ENCODE peak calls at places on chromosomes 12 and 14, in nine cellular contexts. P is WTC11, F is AG09309, S is H9, U is breast epithelium, C is uterus, B is HL-60, Q is left ventricle myocardium inferior, D is nephron progenitor cell. Z is an unnamed sample.

GRCh38 chr12:50790081-50790480 is 26.2 kb downstream of the ATF1 start:
- DNase-seq in P (no peak), F (no peak), S (no peak), U (no peak), C (no peak), B (peak), Q (no peak), D (no peak), Z (no peak)

GRCh38 chr14:53519137-53519536 is 366.0 kb upstream of the DDHD1 start:
- DNase-seq in P (no peak), F (no peak), S (no peak), U (no peak), C (no peak), B (no peak), Q (no peak), D (no peak), Z (no peak)

GRCh38 chr14:84228702-84229101 is 1301.2 kb upstream of the FLRT2 start:
- DNase-seq in P (no peak), F (no peak), S (no peak), U (no peak), C (no peak), B (no peak), Q (no peak), D (no peak), Z (no peak)

GRCh38 chr12:127267128-127267527 is 999.8 kb upstream of the TMEM132C start:
- DNase-seq in P (no peak), F (no peak), S (no peak), U (no peak), C (no peak), B (no peak), Q (no peak), D (no peak), Z (no peak)

GRCh38 chr12:96889273-96889933 is 17.7 kb upstream of the NEDD1 start:
- DNase-seq in P (no peak), F (no peak), S (no peak), U (no peak), C (no peak), B (no peak), Q (no peak), D (no peak), Z (no peak)

GRCh38 chr14:21534576-21534975 is 8.4 kb upstream of the SALL2 start:
- DNase-seq in P (peak), F (no peak), S (peak), U (no peak), C (no peak), B (peak), Q (no peak), D (no peak), Z (no peak)

GRCh38 chr12:123102781-123103503 is 47.9 kb downstream of the PITPNM2 start:
- DNase-seq in P (no peak), F (no peak), S (no peak), U (no peak), C (no peak), B (no peak), Q (no peak), D (no peak), Z (no peak)

GRCh38 chr12:56120158-56120846 is 2.2 kb downstream of the ZC3H10 start:
- DNase-seq in P (no peak), F (no peak), S (no peak), U (no peak), C (no peak), B (no peak), Q (no peak), D (no peak), Z (no peak)

GRCh38 chr12:46267618-46268348 is 1.1 kb downstream of the SLC38A1 start:
- DNase-seq in P (no peak), F (no peak), S (no peak), U (no peak), C (peak), B (peak), Q (no peak), D (peak), Z (no peak)

GRCh38 chr12:26282339-26282945 is 87.1 kb downstream of the SSPN start:
- DNase-seq in P (no peak), F (no peak), S (no peak), U (no peak), C (no peak), B (no peak), Q (no peak), D (no peak), Z (no peak)

GRCh38 chr12:79344855-79345840 is 345.6 kb downstream of the PAWR start:
- DNase-seq in P (peak), F (no peak), S (peak), U (no peak), C (no peak), B (peak), Q (no peak), D (peak), Z (no peak)

GRCh38 chr14:85911044-85911443 is 381.1 kb downstream of the FLRT2 start:
- DNase-seq in P (no peak), F (no peak), S (no peak), U (no peak), C (no peak), B (no peak), Q (no peak), D (no peak), Z (no peak)

GRCh38 chr12:31228811-31229792 is 96.8 kb downstream of the SINHCAF start:
- DNase-seq in P (no peak), F (no peak), S (no peak), U (no peak), C (no peak), B (no peak), Q (peak), D (no peak), Z (no peak)

GRCh38 chr14:103770902-103771301 is 55.3 kb downstream of the ZFYVE21 start:
- DNase-seq in P (no peak), F (no peak), S (no peak), U (no peak), C (no peak), B (no peak), Q (no peak), D (no peak), Z (no peak)

GRCh38 chr12:124618291-124618902 is 51.0 kb upstream of the NCOR2 start:
- DNase-seq in P (no peak), F (no peak), S (no peak), U (no peak), C (no peak), B (no peak), Q (no peak), D (no peak), Z (no peak)

GRCh38 chr14:101505216-101505970 is 55.9 kb upstream of the DIO3 start:
- DNase-seq in P (peak), F (no peak), S (peak), U (peak), C (peak), B (no peak), Q (no peak), D (no peak), Z (no peak)

GRCh38 chr12:82425241-82425640 is 66.9 kb downstream of the METTL25 start:
- DNase-seq in P (no peak), F (no peak), S (no peak), U (no peak), C (no peak), B (no peak), Q (no peak), D (no peak), Z (no peak)

GRCh38 chr12:96882862-96883261 is 24.2 kb upstream of the NEDD1 start:
- DNase-seq in P (no peak), F (no peak), S (no peak), U (no peak), C (no peak), B (no peak), Q (no peak), D (no peak), Z (no peak)

GRCh38 chr14:45664668-45665356 is 411.8 kb upstream of the MIS18BP1 start:
- DNase-seq in P (peak), F (no peak), S (peak), U (no peak), C (no peak), B (no peak), Q (no peak), D (no peak), Z (no peak)

GRCh38 chr12:106493531-106493930 is 89.3 kb upstream of the RFX4 start:
- DNase-seq in P (no peak), F (no peak), S (no peak), U (no peak), C (no peak), B (no peak), Q (no peak), D (no peak), Z (no peak)

GRCh38 chr12:76078748-76079147 is 5.7 kb downstream of the NAP1L1 start:
- DNase-seq in P (no peak), F (no peak), S (no peak), U (no peak), C (no peak), B (no peak), Q (no peak), D (no peak), Z (no peak)

GRCh38 chr12:32264995-32265394 is 134.4 kb upstream of the FGD4 start:
- DNase-seq in P (no peak), F (peak), S (no peak), U (no peak), C (no peak), B (peak), Q (no peak), D (no peak), Z (peak)

GRCh38 chr12:92753976-92754885 is 51.4 kb downstream of the PLEKHG7 start:
- DNase-seq in P (no peak), F (no peak), S (no peak), U (no peak), C (no peak), B (no peak), Q (no peak), D (no peak), Z (no peak)

GRCh38 chr12:92020983-92021664 is 124.5 kb downstream of the BTG1 start:
- DNase-seq in P (no peak), F (no peak), S (no peak), U (no peak), C (no peak), B (no peak), Q (no peak), D (no peak), Z (no peak)

GRCh38 chr14:99728981-99729451 is 44.9 kb downstream of the CYP46A1 start:
- DNase-seq in P (peak), F (no peak), S (no peak), U (peak), C (peak), B (no peak), Q (peak), D (no peak), Z (no peak)

GRCh38 chr14:88422919-88423318 is 37.5 kb downstream of the SPATA7 start:
- DNase-seq in P (no peak), F (peak), S (no peak), U (no peak), C (no peak), B (no peak), Q (no peak), D (no peak), Z (peak)

GRCh38 chr12:47970843-47971242 is 7.4 kb downstream of the TMEM106C start:
- DNase-seq in P (no peak), F (no peak), S (no peak), U (no peak), C (no peak), B (no peak), Q (no peak), D (no peak), Z (no peak)

GRCh38 chr12:114711689-114712152 is 27.7 kb upstream of the TBX3 start:
- DNase-seq in P (no peak), F (no peak), S (no peak), U (no peak), C (no peak), B (no peak), Q (no peak), D (no peak), Z (no peak)

GRCh38 chr12:79250955-79251354 is 386.4 kb downstream of the SYT1 start:
- DNase-seq in P (no peak), F (no peak), S (no peak), U (no peak), C (no peak), B (no peak), Q (no peak), D (no peak), Z (no peak)

GRCh38 chr12:4148418-4149056 is 125.0 kb upstream of the CCND2 start:
- DNase-seq in P (no peak), F (no peak), S (no peak), U (no peak), C (no peak), B (peak), Q (peak), D (no peak), Z (no peak)

GRCh38 chr12:98808243-98808895 is 163.3 kb downstream of the APAF1 start:
- DNase-seq in P (no peak), F (no peak), S (no peak), U (no peak), C (no peak), B (no peak), Q (no peak), D (no peak), Z (no peak)

GRCh38 chr12:125013816-125014442 is 20.5 kb downstream of the BRI3BP start:
- DNase-seq in P (no peak), F (no peak), S (no peak), U (no peak), C (no peak), B (no peak), Q (no peak), D (no peak), Z (no peak)

GRCh38 chr12:109109756-109110350 is 6.5 kb upstream of the ACACB start:
- DNase-seq in P (no peak), F (no peak), S (no peak), U (no peak), C (no peak), B (no peak), Q (no peak), D (no peak), Z (no peak)

GRCh38 chr12:5078423-5078822 is 34.7 kb downstream of the KCNA5 start:
- DNase-seq in P (no peak), F (no peak), S (no peak), U (no peak), C (no peak), B (no peak), Q (peak), D (peak), Z (no peak)

GRCh38 chr12:103924761-103925641 is 5.2 kb upstream of the HSP90B1 start:
- DNase-seq in P (no peak), F (peak), S (no peak), U (no peak), C (no peak), B (no peak), Q (no peak), D (no peak), Z (no peak)

GRCh38 chr12:27015730-27016076 is 1.5 kb upstream of the TM7SF3 start:
- DNase-seq in P (no peak), F (no peak), S (no peak), U (no peak), C (no peak), B (no peak), Q (no peak), D (no peak), Z (no peak)

GRCh38 chr12:49565119-49565955 is 2.6 kb downstream of the MCRS1 start:
- DNase-seq in P (no peak), F (no peak), S (no peak), U (no peak), C (no peak), B (no peak), Q (peak), D (no peak), Z (no peak)

GRCh38 chr12:28050606-28051005 is 78.1 kb upstream of the PTHLH start:
- DNase-seq in P (no peak), F (no peak), S (no peak), U (no peak), C (no peak), B (no peak), Q (no peak), D (no peak), Z (no peak)

GRCh38 chr12:116599285-116600122 is 40.3 kb downstream of the MAP1LC3B2 start:
- DNase-seq in P (peak), F (peak), S (peak), U (peak), C (peak), B (peak), Q (peak), D (peak), Z (no peak)

GRCh38 chr12:112297188-112297587 is 85.0 kb downstream of the HECTD4 start:
- DNase-seq in P (no peak), F (no peak), S (no peak), U (no peak), C (no peak), B (no peak), Q (no peak), D (no peak), Z (no peak)

GRCh38 chr12:112296183-112296582 is 86.0 kb downstream of the HECTD4 start:
- DNase-seq in P (no peak), F (no peak), S (no peak), U (no peak), C (no peak), B (no peak), Q (no peak), D (no peak), Z (no peak)

GRCh38 chr12:112299704-112300103 is 82.5 kb downstream of the HECTD4 start:
- DNase-seq in P (no peak), F (no peak), S (no peak), U (no peak), C (no peak), B (no peak), Q (no peak), D (no peak), Z (no peak)

GRCh38 chr12:112294793-112295192 is 87.4 kb downstream of the HECTD4 start:
- DNase-seq in P (no peak), F (no peak), S (no peak), U (no peak), C (no peak), B (no peak), Q (no peak), D (no peak), Z (no peak)
- TF ChIP-seq CTCF in P (no peak), F (peak), S (no peak), U (no peak), C (no peak), B (no peak), Q (peak), D (no peak), Z (peak)

DNA sequence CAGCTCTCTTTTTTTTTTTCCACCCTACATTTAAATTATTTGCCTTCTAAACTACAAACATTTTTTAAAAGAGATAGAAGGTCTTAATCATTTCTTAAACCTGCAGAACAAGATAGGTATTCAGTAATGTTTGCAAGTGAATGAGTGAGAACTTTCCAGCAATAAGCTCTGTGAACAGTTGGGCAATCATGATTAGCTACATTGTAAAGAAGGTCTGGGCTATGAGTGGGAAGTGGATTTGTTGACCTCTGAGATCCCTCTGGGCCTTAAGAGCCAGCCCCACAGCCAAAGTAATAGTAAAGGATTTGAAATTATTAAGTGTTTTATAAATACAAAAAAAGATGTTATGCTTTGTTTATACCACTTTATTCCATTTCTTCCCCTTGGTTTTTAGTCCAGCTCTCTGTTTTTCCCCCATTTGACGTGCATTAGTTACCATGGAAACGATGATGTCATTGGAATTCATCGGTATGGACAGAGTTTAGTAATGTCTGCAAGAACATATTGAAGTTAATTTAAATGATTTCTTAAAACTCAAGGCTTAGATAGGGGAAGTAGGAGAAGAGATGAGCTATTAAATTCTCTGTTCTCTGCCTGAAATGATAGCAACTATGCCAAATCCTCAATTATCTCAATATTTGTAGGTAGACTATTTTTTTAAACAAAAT is 247.7 kb upstream of the ARHGAP5 start:
- DNase-seq in P (no peak), F (no peak), S (no peak), U (no peak), C (no peak), B (no peak), Q (no peak), D (no peak), Z (no peak)
- TF ChIP-seq CTCF in P (no peak), F (no peak), S (no peak), U (no peak), C (no peak), B (no peak), Q (no peak), D (no peak), Z (no peak)

DNA sequence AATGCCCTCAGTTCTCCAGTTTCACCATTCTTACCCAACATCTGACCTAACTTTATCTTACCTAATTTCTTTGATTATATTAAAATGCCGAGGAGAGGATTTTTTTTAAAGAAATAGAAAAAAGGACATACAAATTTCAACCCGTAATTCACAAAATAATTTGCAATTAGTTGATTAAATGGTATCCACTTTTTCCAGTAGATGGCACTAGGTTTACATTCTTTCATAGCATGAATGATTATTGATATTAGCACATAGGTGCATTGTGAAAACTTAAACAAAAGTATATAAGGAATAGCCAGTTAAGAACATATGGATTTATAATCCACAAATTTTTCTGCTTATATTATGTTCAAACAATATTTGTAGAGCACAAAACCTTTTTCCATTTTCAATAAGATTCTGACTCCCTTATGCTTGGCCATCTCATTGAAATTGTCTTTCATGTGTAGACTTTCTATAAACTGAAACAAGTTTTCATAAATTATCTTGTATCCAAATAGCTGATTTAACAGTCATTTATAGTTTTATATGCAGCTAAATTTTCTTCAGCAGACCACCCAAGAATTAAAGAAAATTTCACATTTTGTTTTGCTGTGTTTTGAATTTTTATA is 35.3 kb downstream of the MSRB3 start:
- DNase-seq in P (no peak), F (no peak), S (no peak), U (no peak), C (no peak), B (no peak), Q (no peak), D (no peak), Z (no peak)
- TF ChIP-seq CTCF in P (no peak), F (peak), S (peak), U (peak), C (no peak), B (peak), Q (peak), D (peak), Z (peak)

GRCh38 chr12:57606821-57607220 is 2.2 kb downstream of the DTX3 start:
- DNase-seq in P (no peak), F (no peak), S (no peak), U (no peak), C (no peak), B (no peak), Q (no peak), D (no peak), Z (no peak)
- TF ChIP-seq CTCF in P (no peak), F (no peak), S (no peak), U (no peak), C (no peak), B (no peak), Q (no peak), D (no peak), Z (no peak)

GRCh38 chr12:57546438-57547365 is at the start of gene DCTN2:
- DNase-seq in P (peak), F (peak), S (peak), U (peak), C (peak), B (peak), Q (peak), D (peak), Z (peak)
- TF ChIP-seq CTCF in P (no peak), F (no peak), S (no peak), U (peak), C (no peak), B (no peak), Q (no peak), D (no peak), Z (no peak)

GRCh38 chr12:84875241-84875640 is 37.4 kb downstream of the SLC6A15 start:
- DNase-seq in P (no peak), F (no peak), S (no peak), U (no peak), C (no peak), B (no peak), Q (no peak), D (no peak), Z (no peak)
- TF ChIP-seq CTCF in P (no peak), F (no peak), S (no peak), U (no peak), C (no peak), B (no peak), Q (no peak), D (no peak), Z (no peak)

GRCh38 chr12:132560831-132561783 is 49.3 kb downstream of the LRCOL1 start:
- DNase-seq in P (peak), F (no peak), S (peak), U (no peak), C (no peak), B (peak), Q (peak), D (peak), Z (no peak)

GRCh38 chr12:132559652-132560420 is 50.5 kb downstream of the LRCOL1 start:
- DNase-seq in P (peak), F (no peak), S (peak), U (no peak), C (peak), B (peak), Q (peak), D (peak), Z (peak)

GRCh38 chr12:132560421-132560830 is 50.0 kb downstream of the LRCOL1 start:
- DNase-seq in P (peak), F (no peak), S (no peak), U (no peak), C (no peak), B (peak), Q (no peak), D (peak), Z (no peak)

GRCh38 chr12:132562489-132563045 is 47.8 kb downstream of the LRCOL1 start:
- DNase-seq in P (no peak), F (no peak), S (no peak), U (no peak), C (no peak), B (no peak), Q (no peak), D (no peak), Z (no peak)

GRCh38 chr12:132561784-132562156 is 48.6 kb downstream of the LRCOL1 start:
- DNase-seq in P (peak), F (no peak), S (peak), U (no peak), C (no peak), B (peak), Q (no peak), D (peak), Z (no peak)
- TF ChIP-seq CTCF in P (peak), F (peak), S (peak), U (no peak), C (no peak), B (peak), Q (peak), D (no peak), Z (peak)

Z was measured in AG09319.